ENCODE peak calls at places on chromosomes 16 and 17, in eight cellular contexts. One of them, this sample, is unnamed.

GRCh38 chr16:1790261-1790610 is 3.3 kb downstream of the IGFALS start:
- DNase-seq in tibial artery: no peak
- DNase-seq in RCC 7860: no peak
- DNase-seq in posterior vena cava: no peak
- DNase-seq in NCI-H1436: no peak
- DNase-seq in Calu3: no peak
- DNase-seq in lower lobe of right lung: no peak
- DNase-seq in H9: no peak
- DNase-seq in this sample: no peak

GRCh38 chr17:18981642-18982424 is 22.7 kb downstream of the FAM83G start:
- DNase-seq in tibial artery: no peak
- DNase-seq in RCC 7860: peak; percentile 47
- DNase-seq in posterior vena cava: no peak
- DNase-seq in NCI-H1436: no peak
- DNase-seq in Calu3: peak; percentile 70
- DNase-seq in lower lobe of right lung: no peak
- DNase-seq in H9: no peak
- DNase-seq in this sample: no peak

GRCh38 chr16:74596586-74596985 is 10.3 kb downstream of the GLG1 start:
- DNase-seq in tibial artery: no peak
- DNase-seq in RCC 7860: no peak
- DNase-seq in posterior vena cava: no peak
- DNase-seq in NCI-H1436: no peak
- DNase-seq in Calu3: no peak
- DNase-seq in lower lobe of right lung: no peak
- DNase-seq in H9: no peak
- DNase-seq in this sample: no peak

GRCh38 chr17:82723169-82723807 is 6.8 kb downstream of the FN3KRP start:
- DNase-seq in tibial artery: no peak
- DNase-seq in RCC 7860: no peak
- DNase-seq in posterior vena cava: no peak
- DNase-seq in NCI-H1436: no peak
- DNase-seq in Calu3: no peak
- DNase-seq in lower lobe of right lung: no peak
- DNase-seq in H9: no peak
- DNase-seq in this sample: no peak

GRCh38 chr16:1656808-1657617 is 21.1 kb upstream of the JPT2 start:
- DNase-seq in tibial artery: no peak
- DNase-seq in RCC 7860: no peak
- DNase-seq in posterior vena cava: no peak
- DNase-seq in NCI-H1436: no peak
- DNase-seq in Calu3: no peak
- DNase-seq in lower lobe of right lung: no peak
- DNase-seq in H9: no peak
- DNase-seq in this sample: no peak

GRCh38 chr17:3976675-3977171 is 12.5 kb upstream of the ATP2A3 start:
- DNase-seq in tibial artery: peak; percentile 59
- DNase-seq in RCC 7860: no peak
- DNase-seq in posterior vena cava: peak; percentile 82
- DNase-seq in NCI-H1436: no peak
- DNase-seq in Calu3: no peak
- DNase-seq in lower lobe of right lung: peak; percentile 92
- DNase-seq in H9: peak; percentile 32
- DNase-seq in this sample: peak; percentile 96

GRCh38 chr17:75406222-75406615 is 741 bp upstream of the GRB2 start:
- DNase-seq in tibial artery: no peak
- DNase-seq in RCC 7860: no peak
- DNase-seq in posterior vena cava: no peak
- DNase-seq in NCI-H1436: no peak
- DNase-seq in Calu3: no peak
- DNase-seq in lower lobe of right lung: no peak
- DNase-seq in H9: peak; percentile 26
- DNase-seq in this sample: no peak

GRCh38 chr16:85192736-85193493 is 80.6 kb upstream of the CIBAR2 start:
- DNase-seq in tibial artery: no peak
- DNase-seq in RCC 7860: no peak
- DNase-seq in posterior vena cava: no peak
- DNase-seq in NCI-H1436: no peak
- DNase-seq in Calu3: no peak
- DNase-seq in lower lobe of right lung: no peak
- DNase-seq in H9: no peak
- DNase-seq in this sample: no peak

GRCh38 chr16:85428168-85428898 is 184.8 kb upstream of the GSE1 start:
- DNase-seq in tibial artery: peak; percentile 23
- DNase-seq in RCC 7860: peak; percentile 14
- DNase-seq in posterior vena cava: peak; percentile 79
- DNase-seq in NCI-H1436: peak; percentile 48
- DNase-seq in Calu3: peak; percentile 68
- DNase-seq in lower lobe of right lung: peak; percentile 67
- DNase-seq in H9: peak; percentile 60
- DNase-seq in this sample: peak; percentile 73

GRCh38 chr16:69340095-69340644 is 598 bp downstream of the NIP7 start:
- DNase-seq in tibial artery: no peak
- DNase-seq in RCC 7860: no peak
- DNase-seq in posterior vena cava: peak; percentile 13
- DNase-seq in NCI-H1436: no peak
- DNase-seq in Calu3: no peak
- DNase-seq in lower lobe of right lung: no peak
- DNase-seq in H9: no peak
- DNase-seq in this sample: no peak

GRCh38 chr16:86227801-86228200 is 282.5 kb upstream of the FOXF1 start:
- DNase-seq in tibial artery: no peak
- DNase-seq in RCC 7860: no peak
- DNase-seq in posterior vena cava: no peak
- DNase-seq in NCI-H1436: no peak
- DNase-seq in Calu3: no peak
- DNase-seq in lower lobe of right lung: no peak
- DNase-seq in H9: no peak
- DNase-seq in this sample: peak; percentile 37

GRCh38 chr17:13002761-13003453 is 14.9 kb downstream of the ELAC2 start:
- DNase-seq in tibial artery: peak; percentile 86
- DNase-seq in RCC 7860: peak; percentile 16
- DNase-seq in posterior vena cava: peak; percentile 94
- DNase-seq in NCI-H1436: peak; percentile 45
- DNase-seq in Calu3: peak; percentile 60
- DNase-seq in lower lobe of right lung: peak; percentile 76
- DNase-seq in H9: peak; percentile 78
- DNase-seq in this sample: peak; percentile 80

GRCh38 chr17:2085648-2085949 is 30.7 kb downstream of the HIC1 start:
- DNase-seq in tibial artery: peak; percentile 56
- DNase-seq in RCC 7860: no peak
- DNase-seq in posterior vena cava: no peak
- DNase-seq in NCI-H1436: no peak
- DNase-seq in Calu3: no peak
- DNase-seq in lower lobe of right lung: peak; percentile 38
- DNase-seq in H9: no peak
- DNase-seq in this sample: no peak

GRCh38 chr17:74528491-74529199 is 2.6 kb downstream of the CD300LB start:
- DNase-seq in tibial artery: peak; percentile 60
- DNase-seq in RCC 7860: no peak
- DNase-seq in posterior vena cava: peak; percentile 44
- DNase-seq in NCI-H1436: no peak
- DNase-seq in Calu3: no peak
- DNase-seq in lower lobe of right lung: peak; percentile 41
- DNase-seq in H9: peak; percentile 14
- DNase-seq in this sample: no peak

GRCh38 chr16:66947302-66948033 is 12.2 kb downstream of the CES2 start:
- DNase-seq in tibial artery: peak; percentile 91
- DNase-seq in RCC 7860: peak; percentile 63
- DNase-seq in posterior vena cava: peak; percentile 90
- DNase-seq in NCI-H1436: peak; percentile 78
- DNase-seq in Calu3: peak; percentile 86
- DNase-seq in lower lobe of right lung: peak; percentile 81
- DNase-seq in H9: peak; percentile 82
- DNase-seq in this sample: no peak

GRCh38 chr16:28597692-28598261 is 927 bp upstream of the SULT1A2 start:
- DNase-seq in tibial artery: no peak
- DNase-seq in RCC 7860: no peak
- DNase-seq in posterior vena cava: no peak
- DNase-seq in NCI-H1436: no peak
- DNase-seq in Calu3: no peak
- DNase-seq in lower lobe of right lung: peak; percentile 78
- DNase-seq in H9: peak; percentile 65
- DNase-seq in this sample: peak; percentile 32

GRCh38 chr16:29710227-29711219 is 31.5 kb downstream of the QPRT start:
- DNase-seq in tibial artery: no peak
- DNase-seq in RCC 7860: peak; percentile 40
- DNase-seq in posterior vena cava: peak; percentile 45
- DNase-seq in NCI-H1436: peak; percentile 38
- DNase-seq in Calu3: peak; percentile 54
- DNase-seq in lower lobe of right lung: peak; percentile 3
- DNase-seq in H9: peak; percentile 40
- DNase-seq in this sample: peak; percentile 14

GRCh38 chr17:38456031-38456815 is 28.0 kb downstream of the ARHGAP23 start:
- DNase-seq in tibial artery: no peak
- DNase-seq in RCC 7860: no peak
- DNase-seq in posterior vena cava: no peak
- DNase-seq in NCI-H1436: peak; percentile 66
- DNase-seq in Calu3: no peak
- DNase-seq in lower lobe of right lung: no peak
- DNase-seq in H9: no peak
- DNase-seq in this sample: no peak

GRCh38 chr17:10172241-10172741 is 26.1 kb downstream of the GAS7 start:
- DNase-seq in tibial artery: no peak
- DNase-seq in RCC 7860: no peak
- DNase-seq in posterior vena cava: no peak
- DNase-seq in NCI-H1436: no peak
- DNase-seq in Calu3: no peak
- DNase-seq in lower lobe of right lung: no peak
- DNase-seq in H9: no peak
- DNase-seq in this sample: no peak

GRCh38 chr17:41781404-41782110 is 5.0 kb downstream of the JUP start:
- DNase-seq in tibial artery: no peak
- DNase-seq in RCC 7860: no peak
- DNase-seq in posterior vena cava: no peak
- DNase-seq in NCI-H1436: no peak
- DNase-seq in Calu3: no peak
- DNase-seq in lower lobe of right lung: no peak
- DNase-seq in H9: no peak
- DNase-seq in this sample: peak; percentile 69

GRCh38 chr17:77479372-77479781 is 338.6 kb downstream of the SEC14L1 start:
- DNase-seq in tibial artery: no peak
- DNase-seq in RCC 7860: no peak
- DNase-seq in posterior vena cava: no peak
- DNase-seq in NCI-H1436: no peak
- DNase-seq in Calu3: no peak
- DNase-seq in lower lobe of right lung: no peak
- DNase-seq in H9: peak; percentile 72
- DNase-seq in this sample: peak; percentile 62

GRCh38 chr16:25151996-25152395 is 40.5 kb downstream of the LCMT1 start:
- DNase-seq in tibial artery: no peak
- DNase-seq in RCC 7860: peak; percentile 63
- DNase-seq in posterior vena cava: no peak
- DNase-seq in NCI-H1436: no peak
- DNase-seq in Calu3: peak; percentile 37
- DNase-seq in lower lobe of right lung: no peak
- DNase-seq in H9: no peak
- DNase-seq in this sample: no peak

GRCh38 chr16:74627506-74628220 is 20.7 kb upstream of the GLG1 start:
- DNase-seq in tibial artery: no peak
- DNase-seq in RCC 7860: no peak
- DNase-seq in posterior vena cava: no peak
- DNase-seq in NCI-H1436: no peak
- DNase-seq in Calu3: no peak
- DNase-seq in lower lobe of right lung: no peak
- DNase-seq in H9: no peak
- DNase-seq in this sample: no peak

GRCh38 chr17:43530303-43531081 is 15.6 kb downstream of the ETV4 start:
- DNase-seq in tibial artery: peak; percentile 35
- DNase-seq in RCC 7860: no peak
- DNase-seq in posterior vena cava: peak; percentile 87
- DNase-seq in NCI-H1436: peak; percentile 78
- DNase-seq in Calu3: no peak
- DNase-seq in lower lobe of right lung: peak; percentile 70
- DNase-seq in H9: peak; percentile 100
- DNase-seq in this sample: peak; percentile 93

GRCh38 chr16:87874639-87875472 is 5.5 kb upstream of the SLC7A5 start:
- DNase-seq in tibial artery: no peak
- DNase-seq in RCC 7860: no peak
- DNase-seq in posterior vena cava: no peak
- DNase-seq in NCI-H1436: no peak
- DNase-seq in Calu3: no peak
- DNase-seq in lower lobe of right lung: no peak
- DNase-seq in H9: peak; percentile 75
- DNase-seq in this sample: no peak

GRCh38 chr16:9647981-9648701 is 534.1 kb downstream of the GRIN2A start:
- DNase-seq in tibial artery: no peak
- DNase-seq in RCC 7860: peak; percentile 8
- DNase-seq in posterior vena cava: no peak
- DNase-seq in NCI-H1436: no peak
- DNase-seq in Calu3: peak; percentile 53
- DNase-seq in lower lobe of right lung: no peak
- DNase-seq in H9: no peak
- DNase-seq in this sample: no peak

GRCh38 chr17:56174421-56174820 is 21.1 kb downstream of the ANKFN1 start:
- DNase-seq in tibial artery: no peak
- DNase-seq in RCC 7860: no peak
- DNase-seq in posterior vena cava: no peak
- DNase-seq in NCI-H1436: no peak
- DNase-seq in Calu3: no peak
- DNase-seq in lower lobe of right lung: no peak
- DNase-seq in H9: no peak
- DNase-seq in this sample: no peak

GRCh38 chr16:56203052-56203451 is 11.8 kb downstream of the GNAO1 start:
- DNase-seq in tibial artery: peak; percentile 42
- DNase-seq in RCC 7860: peak; percentile 21
- DNase-seq in posterior vena cava: no peak
- DNase-seq in NCI-H1436: peak; percentile 41
- DNase-seq in Calu3: peak; percentile 25
- DNase-seq in lower lobe of right lung: no peak
- DNase-seq in H9: peak; percentile 70
- DNase-seq in this sample: no peak

GRCh38 chr16:67961551-67961957 is 6.9 kb downstream of the SLC12A4 start:
- DNase-seq in tibial artery: no peak
- DNase-seq in RCC 7860: no peak
- DNase-seq in posterior vena cava: no peak
- DNase-seq in NCI-H1436: peak; percentile 70
- DNase-seq in Calu3: peak; percentile 45
- DNase-seq in lower lobe of right lung: peak; percentile 78
- DNase-seq in H9: no peak
- DNase-seq in this sample: peak; percentile 98

GRCh38 chr17:76353004-76353598 is 615 bp downstream of the PRPSAP1 start:
- DNase-seq in tibial artery: no peak
- DNase-seq in RCC 7860: no peak
- DNase-seq in posterior vena cava: peak; percentile 81
- DNase-seq in NCI-H1436: no peak
- DNase-seq in Calu3: peak; percentile 11
- DNase-seq in lower lobe of right lung: peak; percentile 58
- DNase-seq in H9: peak; percentile 50
- DNase-seq in this sample: peak; percentile 75

GRCh38 chr16:26824469-26824868 is 242.3 kb upstream of the C16orf82 start:
- DNase-seq in tibial artery: no peak
- DNase-seq in RCC 7860: no peak
- DNase-seq in posterior vena cava: no peak
- DNase-seq in NCI-H1436: no peak
- DNase-seq in Calu3: no peak
- DNase-seq in lower lobe of right lung: no peak
- DNase-seq in H9: no peak
- DNase-seq in this sample: no peak

GRCh38 chr17:37576281-37576680 is 32.9 kb downstream of the SYNRG start:
- DNase-seq in tibial artery: no peak
- DNase-seq in RCC 7860: no peak
- DNase-seq in posterior vena cava: no peak
- DNase-seq in NCI-H1436: no peak
- DNase-seq in Calu3: no peak
- DNase-seq in lower lobe of right lung: no peak
- DNase-seq in H9: no peak
- DNase-seq in this sample: no peak

GRCh38 chr17:9237661-9238301 is 216.5 kb downstream of the NTN1 start:
- DNase-seq in tibial artery: no peak
- DNase-seq in RCC 7860: no peak
- DNase-seq in posterior vena cava: no peak
- DNase-seq in NCI-H1436: peak; percentile 54
- DNase-seq in Calu3: no peak
- DNase-seq in lower lobe of right lung: peak; percentile 41
- DNase-seq in H9: no peak
- DNase-seq in this sample: peak; percentile 64

GRCh38 chr16:66402166-66402565 is 24.9 kb upstream of the BEAN1 start:
- DNase-seq in tibial artery: no peak
- DNase-seq in RCC 7860: no peak
- DNase-seq in posterior vena cava: no peak
- DNase-seq in NCI-H1436: no peak
- DNase-seq in Calu3: no peak
- DNase-seq in lower lobe of right lung: no peak
- DNase-seq in H9: no peak
- DNase-seq in this sample: no peak